ENCODE peak calls at places on chromosome 14, in four cellular contexts. Q is uterus, R is prostate gland, W is stomach. A is an unnamed sample.

GRCh38 chr14:43119672-43120071 is 1387.4 kb downstream of the FSCB start:
- DNase-seq in Q (no peak), W (no peak), R (no peak), A (no peak)

GRCh38 chr14:99522934-99523660 is 41.9 kb downstream of the CCNK start:
- DNase-seq in Q (no peak), R (no peak), W (no peak), A (no peak)

GRCh38 chr14:100592972-100593371 is 5.8 kb upstream of the BEGAIN start:
- DNase-seq in W (no peak), Q (no peak), R (no peak), A (no peak)

GRCh38 chr14:99039316-99040041 is 232.5 kb downstream of the BCL11B start:
- DNase-seq in Q (no peak), W (peak), R (no peak), A (no peak)

GRCh38 chr14:51609251-51609986 is 42.3 kb upstream of the FRMD6 start:
- DNase-seq in W (no peak), Q (no peak), R (no peak), A (no peak)

GRCh38 chr14:95711476-95712176 is 2.3 kb downstream of the TCL1A start:
- DNase-seq in W (no peak), Q (no peak), R (no peak), A (no peak)

GRCh38 chr14:90849787-90850444 is 33.7 kb upstream of the TTC7B start:
- DNase-seq in Q (no peak), R (no peak), W (no peak), A (no peak)

GRCh38 chr14:49512147-49512551 is 74.0 kb downstream of the RPS29 start:
- DNase-seq in Q (no peak), W (no peak), R (no peak), A (no peak)

GRCh38 chr14:31854508-31855075 is 222.5 kb upstream of the ARHGAP5 start:
- DNase-seq in W (no peak), Q (no peak), R (no peak), A (no peak)

GRCh38 chr14:95507174-95507573 is 9.3 kb downstream of the SYNE3 start:
- DNase-seq in W (peak), R (peak), Q (peak), A (peak)

GRCh38 chr14:69191340-69192111 is at the start of gene EXD2:
- DNase-seq in R (peak), W (peak), Q (peak), A (peak)
- TF ChIP-seq POLR2A in R (peak), W (no peak), Q (peak), A (peak)

DNA sequence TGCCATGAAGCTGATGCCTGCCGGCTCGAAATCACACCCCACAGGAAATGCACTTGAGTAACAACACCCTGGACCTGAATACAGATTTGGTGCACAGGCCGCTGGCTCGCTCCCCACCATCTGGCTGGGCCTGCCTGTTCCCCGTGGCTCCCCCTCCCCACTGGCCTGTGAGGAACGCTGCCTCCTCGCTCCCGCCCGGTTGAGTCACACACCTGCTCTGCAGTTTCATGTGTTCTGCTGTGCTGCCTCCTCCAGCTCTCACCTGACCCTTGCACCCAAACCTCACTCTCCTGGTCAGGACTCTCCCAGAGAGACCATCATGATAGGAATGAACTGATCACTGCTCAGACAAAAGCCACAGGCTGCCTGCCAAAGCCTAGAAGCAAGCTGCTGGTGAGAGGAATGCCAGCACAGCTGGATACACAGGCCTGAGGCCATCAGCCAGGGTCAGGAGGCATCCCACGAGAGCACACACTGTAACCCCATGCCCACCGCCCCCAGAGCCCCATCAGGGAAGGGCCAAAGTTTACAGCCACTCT is 3.8 kb upstream of the SIVA1 start:
- DNase-seq in Q (no peak), W (no peak), R (peak), A (no peak)
- TF ChIP-seq POLR2A in Q (no peak), W (no peak), R (peak), A (no peak)

DNA sequence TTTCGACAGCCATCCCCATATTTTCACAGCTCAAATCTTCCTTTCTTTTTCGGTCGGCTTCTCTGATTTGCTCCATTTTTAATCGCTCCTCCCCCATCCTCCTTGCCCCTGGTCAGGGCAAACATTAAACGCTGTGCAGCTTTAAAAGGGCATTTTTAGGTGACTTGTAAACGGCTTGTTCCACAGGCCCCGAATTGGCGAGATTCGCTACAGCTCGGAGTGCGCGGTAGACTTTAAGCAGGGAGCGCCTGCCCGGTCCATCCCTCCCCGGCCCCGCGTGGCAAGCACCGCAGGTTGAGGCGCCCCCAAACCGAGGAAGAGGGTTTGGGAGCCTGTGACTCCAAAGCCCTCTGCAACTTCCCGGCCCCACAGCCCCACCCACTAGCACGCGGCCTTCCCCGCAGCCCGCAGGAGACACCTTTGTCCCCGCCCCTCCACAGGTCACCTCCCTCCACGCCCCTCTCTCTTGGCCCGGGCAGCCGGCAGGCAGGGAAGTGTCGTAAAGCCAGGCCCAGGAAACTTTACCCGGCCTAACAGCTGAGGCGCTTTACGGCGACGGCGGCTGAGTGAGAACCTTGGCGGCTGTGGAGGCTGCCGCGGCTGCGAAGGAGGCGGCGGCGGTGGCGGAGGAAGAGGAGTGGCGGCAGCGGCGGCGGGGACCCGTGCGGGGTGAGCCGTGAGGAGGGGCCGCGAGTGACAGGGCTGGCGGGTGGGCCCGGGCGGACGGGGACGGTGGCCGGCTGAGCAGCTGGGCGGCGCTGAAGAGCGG is at the start of gene NAA30:
- DNase-seq in W (peak), Q (peak), R (peak), A (peak)
- TF ChIP-seq POLR2A in W (no peak), Q (peak), R (peak), A (peak)

GRCh38 chr14:35295845-35296161 is 3.6 kb downstream of the PSMA6 start:
- DNase-seq in W (no peak), Q (no peak), R (no peak), A (no peak)

GRCh38 chr14:35296505-35296904 is 4.3 kb downstream of the PSMA6 start:
- DNase-seq in Q (no peak), R (no peak), W (no peak), A (no peak)

GRCh38 chr14:35292770-35293561 is 784 bp downstream of the PSMA6 start:
- DNase-seq in R (no peak), Q (no peak), W (no peak), A (no peak)

GRCh38 chr14:35289623-35290022 is 2.6 kb upstream of the PSMA6 start:
- DNase-seq in Q (no peak), W (no peak), R (no peak), A (no peak)

DNA sequence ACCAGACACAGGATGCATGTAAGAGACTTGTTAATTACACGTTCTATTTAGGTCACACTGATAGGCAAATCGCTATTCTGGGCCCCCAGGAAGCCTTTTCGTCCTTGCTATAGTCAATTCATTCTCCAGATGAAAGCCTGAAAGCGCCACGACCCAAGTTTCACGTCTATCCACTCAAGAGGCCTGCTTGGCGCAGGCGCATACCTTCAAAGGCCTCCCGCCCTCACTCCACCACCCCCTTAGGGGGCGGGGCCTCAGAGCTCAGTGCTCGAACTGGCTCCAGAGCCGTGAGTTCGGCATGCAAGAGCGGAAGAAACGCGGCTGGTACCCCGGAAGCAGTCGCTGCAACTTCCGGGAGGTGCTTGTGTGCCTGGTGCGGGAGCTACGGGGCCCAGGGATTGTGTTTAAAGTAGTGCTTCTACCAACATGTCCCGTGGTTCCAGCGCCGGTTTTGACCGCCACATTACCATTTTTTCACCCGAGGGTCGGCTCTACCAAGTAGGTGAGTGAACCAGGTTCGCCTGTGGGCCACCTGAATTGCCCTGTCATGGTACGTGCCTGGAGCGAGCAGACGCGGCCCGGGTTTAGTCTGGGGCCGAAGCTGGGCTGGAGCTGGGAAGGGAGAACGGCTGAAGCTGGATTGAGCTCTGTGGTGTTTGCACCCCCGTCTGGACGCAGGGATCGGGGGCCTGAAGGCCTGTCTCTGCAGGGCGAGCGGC is at the start of gene PSMA6:
- DNase-seq in R (peak), Q (peak), W (peak), A (peak)
- TF ChIP-seq POLR2A in R (peak), Q (peak), W (no peak), A (peak)